ENCODE peak calls at places on chromosomes 2 and 18, in six cellular contexts. H, W, T, C, I and M are unnamed samples.

GRCh38 chr2:68715353-68716041 is 19.1 kb upstream of the ARHGAP25 start:
- DNase-seq in C (peak), H (no peak), W (peak), I (peak), T (peak), M (no peak)

GRCh38 chr2:39981877-39982276 is 202.8 kb upstream of the THUMPD2 start:
- DNase-seq in W (no peak), H (no peak), T (peak), I (no peak), C (no peak), M (no peak)

GRCh38 chr2:26670171-26670570 is 22.4 kb upstream of the KCNK3 start:
- DNase-seq in W (peak), H (no peak), I (peak), T (no peak), C (no peak), M (peak)

GRCh38 chr18:10895976-10896375 is 253.4 kb downstream of the PIEZO2 start:
- DNase-seq in W (no peak), C (no peak), I (no peak), H (no peak), T (no peak), M (no peak)

GRCh38 chr2:201191132-201191875 is 8.4 kb downstream of the CASP10 start:
- DNase-seq in T (no peak), I (no peak), W (no peak), H (no peak), C (no peak), M (no peak)

GRCh38 chr2:131044757-131045150 is 48.5 kb downstream of the FAM168B start:
- DNase-seq in I (no peak), W (no peak), C (no peak), T (no peak), H (no peak), M (no peak)

GRCh38 chr2:128691526-128691925 is 372.9 kb upstream of the HS6ST1 start:
- DNase-seq in W (peak), C (no peak), T (no peak), H (no peak), I (no peak), M (no peak)

GRCh38 chr2:146123256-146123655 is 1603.3 kb upstream of the ZEB2 start:
- DNase-seq in C (no peak), I (no peak), T (no peak), H (no peak), W (no peak), M (no peak)

GRCh38 chr2:44320832-44321231 is 40.5 kb downstream of the PREPL start:
- DNase-seq in W (no peak), I (no peak), H (no peak), C (no peak), T (no peak), M (no peak)

GRCh38 chr2:191020742-191021381 is 6.9 kb upstream of the STAT1 start:
- DNase-seq in T (peak), I (peak), H (no peak), W (no peak), C (peak), M (peak)

GRCh38 chr2:215664847-215665525 is 229.1 kb upstream of the FN1 start:
- DNase-seq in H (no peak), W (no peak), I (peak), C (no peak), T (peak), M (peak)

GRCh38 chr2:165074884-165075283 is 119.6 kb upstream of the SLC38A11 start:
- DNase-seq in C (no peak), T (no peak), W (no peak), I (no peak), H (no peak), M (no peak)

GRCh38 chr18:64165906-64166305 is 17.0 kb upstream of the LINC00305 start:
- DNase-seq in I (no peak), C (no peak), H (no peak), W (no peak), T (peak), M (no peak)

GRCh38 chr2:101710690-101711318 is 13.3 kb downstream of the MAP4K4 start:
- DNase-seq in I (peak), T (peak), H (no peak), W (no peak), C (no peak), M (no peak)

GRCh38 chr2:239375278-239376061 is 25.4 kb downstream of the HDAC4 start:
- DNase-seq in H (no peak), C (no peak), I (no peak), T (no peak), W (peak), M (no peak)
- TF ChIP-seq CTCF in H (no peak), C (no peak), I (no peak), T (peak), W (peak), M (no peak)

DNA sequence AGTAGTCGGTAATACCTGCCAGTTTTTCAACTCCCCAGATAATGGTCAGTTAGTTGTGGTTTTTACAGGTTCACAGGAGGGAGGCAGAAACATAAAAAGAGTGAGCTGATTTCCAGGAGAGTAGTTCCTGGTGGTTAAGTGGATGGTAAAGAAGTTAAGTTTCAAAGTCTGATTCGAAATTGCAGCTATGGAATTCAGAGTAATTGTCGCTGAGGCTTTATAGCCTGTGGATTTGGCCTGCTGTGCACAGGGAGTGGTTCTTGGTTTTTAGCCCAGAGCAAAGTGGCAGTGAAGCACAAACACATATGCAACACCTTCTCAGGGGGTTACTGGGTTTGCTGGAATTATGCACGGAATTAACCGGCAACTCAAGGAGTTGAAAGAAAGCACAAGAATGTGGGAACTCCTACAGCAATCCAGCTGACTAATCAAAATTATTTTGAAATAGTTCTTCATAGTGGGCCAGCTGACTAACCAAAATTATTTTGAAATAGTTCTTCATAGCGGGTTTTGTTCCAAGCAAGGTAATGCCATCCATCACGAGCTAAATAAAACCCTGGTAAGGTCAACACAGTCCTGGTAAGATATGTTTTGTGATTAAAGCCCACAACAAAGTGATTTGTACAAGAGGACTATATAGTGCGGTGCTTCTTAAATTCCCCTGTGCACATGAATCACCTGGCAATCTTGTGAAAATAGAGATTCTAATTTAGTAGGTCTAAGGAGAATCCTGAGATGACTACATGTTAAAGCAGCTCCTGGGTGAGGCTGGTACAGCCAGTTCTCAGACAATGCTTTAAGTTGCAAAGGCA is 94.4 kb downstream of the SGPP2 start:
- DNase-seq in W (peak), I (peak), T (peak), C (no peak), H (no peak), M (peak)
- H3K4me3 ChIP-seq in W (no peak), I (no peak), T (no peak), C (no peak), H (no peak), M (no peak)

GRCh38 chr18:686339-687111 is 25.9 kb downstream of the ENOSF1 start:
- DNase-seq in I (no peak), W (peak), T (no peak), C (no peak), H (no peak), M (no peak)
- TF ChIP-seq CTCF in I (no peak), W (peak), T (no peak), C (no peak), H (no peak), M (no peak)

GRCh38 chr18:28086530-28087172 is 90.3 kb downstream of the CDH2 start:
- DNase-seq in C (no peak), W (no peak), I (peak), H (no peak), T (peak), M (no peak)
- H3K4me3 ChIP-seq in C (no peak), W (no peak), I (peak), H (peak), T (no peak), M (no peak)